ENCODE peak calls at places on chromosomes 5 and 9, in seven cellular contexts. C, B, M, L, Q, W and A are unnamed samples.

GRCh38 chr9:120436937-120437592 is 142.9 kb downstream of the CDK5RAP2 start:
- DNase-seq in B (no peak), M (no peak), W (no peak), L (no peak), Q (no peak), C (no peak), A (no peak)

GRCh38 chr9:122346478-122347347 is 24.1 kb upstream of the PTGS1 start:
- DNase-seq in Q (peak), W (peak), L (peak), B (no peak), C (no peak), M (peak), A (peak)

GRCh38 chr9:6759114-6759977 is 1.6 kb downstream of the KDM4C start:
- DNase-seq in Q (no peak), W (peak), B (peak), L (peak), C (no peak), M (no peak), A (no peak)

GRCh38 chr5:368162-369084 is 46.9 kb downstream of the AHRR start:
- DNase-seq in C (no peak), W (peak), Q (peak), B (peak), L (no peak), M (no peak), A (peak)

GRCh38 chr5:45847877-45848276 is 151.7 kb upstream of the HCN1 start:
- DNase-seq in W (no peak), B (no peak), M (peak), C (peak), Q (peak), L (no peak), A (peak)

GRCh38 chr5:149550267-149550582 is 1.0 kb downstream of the CSNK1A1 start:
- DNase-seq in B (peak), L (no peak), W (peak), C (no peak), M (no peak), Q (no peak), A (no peak)

GRCh38 chr5:87410941-87411340 is 1.8 kb downstream of the CCNH start:
- DNase-seq in M (no peak), W (peak), C (no peak), Q (no peak), L (no peak), B (peak), A (no peak)

GRCh38 chr9:125536184-125537152 is 170.5 kb downstream of the MAPKAP1 start:
- DNase-seq in Q (no peak), C (no peak), B (no peak), L (peak), M (peak), W (peak), A (no peak)

GRCh38 chr9:27247756-27248155 is 49.2 kb downstream of the EQTN start:
- DNase-seq in L (peak), B (peak), W (peak), C (peak), M (peak), Q (peak), A (peak)

GRCh38 chr9:13083973-13084528 is 195.4 kb downstream of the MPDZ start:
- DNase-seq in L (no peak), C (no peak), B (peak), W (peak), M (no peak), Q (no peak), A (no peak)

GRCh38 chr9:105418588-105419108 is 29.2 kb upstream of the FSD1L start:
- DNase-seq in Q (no peak), B (no peak), C (no peak), W (no peak), L (no peak), M (no peak), A (no peak)

GRCh38 chr9:37273595-37273994 is 148.9 kb upstream of the GRHPR start:
- DNase-seq in Q (no peak), B (no peak), C (no peak), M (no peak), W (no peak), L (no peak), A (no peak)

GRCh38 chr5:169701910-169702451 is 64.9 kb downstream of the DOCK2 start:
- DNase-seq in W (peak), C (no peak), L (no peak), M (peak), Q (no peak), B (peak), A (no peak)

GRCh38 chr9:137691648-137692357 is 73.0 kb downstream of the EHMT1 start:
- DNase-seq in Q (no peak), C (no peak), B (no peak), L (no peak), M (no peak), W (no peak), A (no peak)

GRCh38 chr5:133859073-133859472 is 109.4 kb downstream of the C5orf15 start:
- DNase-seq in Q (no peak), W (no peak), L (no peak), M (no peak), B (no peak), C (no peak), A (no peak)

GRCh38 chr9:114091711-114092110 is 7.4 kb downstream of the KIF12 start:
- DNase-seq in Q (no peak), L (no peak), W (no peak), C (no peak), B (no peak), M (no peak), A (no peak)
- H2AK5ac ChIP-seq in Q (no peak), L (no peak), W (no peak), C (no peak), B (no peak), M (no peak), A (no peak)

GRCh38 chr9:79809931-79810330 is 238.2 kb downstream of the TLE4 start:
- DNase-seq in B (peak), W (peak), M (no peak), L (no peak), C (no peak), Q (no peak), A (no peak)
- H4K8ac ChIP-seq in B (no peak), W (no peak), M (no peak), L (no peak), C (no peak), Q (no peak), A (no peak)

DNA sequence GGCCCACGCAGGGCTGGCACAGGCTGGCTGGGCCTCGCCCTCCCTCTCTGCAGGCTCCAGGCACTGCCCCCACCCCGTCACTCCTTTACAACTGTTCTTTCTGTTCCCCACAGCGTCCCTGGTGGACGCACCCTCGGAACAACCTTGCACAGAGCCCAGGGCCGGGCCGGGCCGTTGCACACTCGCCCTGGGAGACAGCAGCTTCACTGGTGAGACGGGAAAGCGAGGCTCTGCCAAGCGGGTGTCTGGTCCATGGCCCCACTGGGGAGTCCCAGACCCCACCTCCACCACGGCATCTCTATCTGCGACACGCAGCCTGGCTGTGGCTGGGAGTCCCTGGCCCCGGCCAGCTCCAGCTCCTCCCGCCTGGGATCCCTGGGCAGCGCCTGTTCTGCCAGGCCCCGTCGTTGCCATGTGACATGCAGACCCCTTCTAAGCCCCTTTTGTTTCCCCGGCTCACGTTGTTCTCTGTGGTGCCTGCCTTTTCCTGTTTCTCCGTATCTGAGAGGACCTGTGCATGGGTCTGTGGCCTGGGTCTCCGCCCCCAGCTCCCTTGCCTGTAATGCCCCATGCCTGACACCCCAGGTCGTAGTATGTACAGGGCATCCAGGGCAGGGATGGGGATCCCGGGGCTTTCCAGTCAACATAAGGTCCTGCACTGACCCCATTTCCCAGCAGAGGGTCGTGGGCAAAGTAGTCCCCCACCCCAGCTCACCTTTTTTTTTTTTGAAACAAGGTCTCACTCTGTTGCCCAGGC is 18.6 kb upstream of the QSOX2 start:
- DNase-seq in W (no peak), B (no peak), C (no peak), M (no peak), L (no peak), Q (no peak), A (no peak)
- H2AK5ac ChIP-seq in W (no peak), B (no peak), C (peak), M (no peak), L (no peak), Q (no peak), A (no peak)

DNA sequence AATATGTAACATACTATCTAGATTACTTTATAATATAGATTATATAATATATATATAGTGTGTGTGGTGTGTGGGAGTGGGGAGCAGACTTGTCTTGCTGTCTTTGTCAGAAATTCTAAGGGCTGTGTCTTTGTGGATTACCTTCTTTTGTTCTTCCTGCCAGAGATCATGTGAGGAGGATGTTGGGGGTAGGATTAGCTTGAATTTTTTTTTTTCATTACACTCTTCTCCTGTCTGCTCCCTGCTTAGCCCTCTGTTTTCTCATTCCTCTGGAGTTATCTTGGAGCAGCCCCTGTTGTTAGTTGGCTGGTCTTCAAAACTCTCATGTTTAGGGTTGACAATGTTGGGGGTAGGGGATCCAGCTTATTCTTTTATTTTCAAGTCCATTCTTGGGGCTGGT is 21.0 kb upstream of the C9orf40 start:
- DNase-seq in M (peak), C (no peak), L (no peak), Q (no peak), B (no peak), W (no peak), A (no peak)
- H4K8ac ChIP-seq in M (no peak), C (no peak), L (no peak), Q (no peak), B (no peak), W (no peak), A (no peak)

GRCh38 chr9:97904725-97905124 is 17.6 kb downstream of the TRMO start:
- DNase-seq in B (no peak), Q (no peak), W (no peak), M (no peak), C (no peak), L (no peak), A (no peak)

GRCh38 chr9:97907051-97907450 is 15.2 kb downstream of the TRMO start:
- DNase-seq in L (no peak), M (no peak), W (no peak), C (no peak), B (no peak), Q (no peak), A (no peak)

GRCh38 chr9:97906236-97906831 is 16.0 kb downstream of the TRMO start:
- DNase-seq in B (no peak), M (no peak), C (no peak), Q (no peak), L (no peak), W (no peak), A (no peak)

GRCh38 chr9:97903168-97903567 is 19.1 kb downstream of the TRMO start:
- DNase-seq in L (no peak), B (no peak), Q (no peak), W (no peak), M (no peak), C (no peak), A (no peak)

DNA sequence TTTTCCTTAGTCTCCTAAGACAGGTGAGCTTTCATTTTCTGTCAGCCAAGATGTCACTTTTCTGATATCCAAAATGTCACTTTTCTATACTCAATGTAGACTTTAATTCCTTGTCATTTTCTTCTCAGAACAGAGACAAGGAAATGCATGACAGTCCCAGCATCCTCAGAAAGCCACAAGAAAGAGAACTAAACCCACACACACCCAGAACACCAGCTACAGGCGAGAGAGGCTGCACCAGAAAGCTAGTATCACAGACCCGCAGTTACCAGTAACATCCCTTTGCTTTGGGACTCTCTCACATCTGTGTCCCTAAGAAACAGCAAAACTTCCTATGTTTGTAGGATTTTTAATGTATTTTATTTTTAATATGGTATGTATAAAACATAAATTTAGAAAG is 17.1 kb downstream of the TRMO start:
- DNase-seq in Q (no peak), C (no peak), M (no peak), L (no peak), W (no peak), B (no peak), A (no peak)
- H2AK5ac ChIP-seq in Q (no peak), C (no peak), M (no peak), L (no peak), W (no peak), B (no peak), A (no peak)

GRCh38 chr5:89983206-89983605 is 426.4 kb downstream of the CETN3 start:
- DNase-seq in L (no peak), Q (no peak), W (no peak), B (no peak), M (no peak), C (no peak), A (no peak)
- H4K8ac ChIP-seq in L (no peak), Q (no peak), W (no peak), B (no peak), M (no peak), C (no peak), A (no peak)

DNA sequence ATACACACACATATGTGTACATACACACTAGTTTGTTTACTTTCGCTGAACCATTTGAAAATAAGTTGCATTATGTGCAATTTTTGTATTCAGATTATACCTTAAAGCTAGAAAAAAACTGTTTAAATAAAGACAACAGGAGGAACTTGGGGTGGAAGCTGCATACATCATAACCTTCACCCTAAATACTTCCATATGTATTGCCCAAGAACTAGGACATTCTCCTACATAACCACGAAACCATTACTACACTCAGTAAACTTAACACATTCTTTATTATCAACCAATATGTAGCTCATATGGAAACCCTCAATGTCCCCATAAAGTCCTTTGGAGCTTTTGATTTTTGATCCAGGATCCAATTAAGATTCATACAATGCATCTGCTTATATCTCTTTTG is 83.3 kb downstream of the GIN1 start:
- DNase-seq in C (no peak), W (no peak), B (no peak), L (no peak), M (no peak), Q (no peak), A (no peak)
- H2AK5ac ChIP-seq in C (no peak), W (no peak), B (no peak), L (no peak), M (no peak), Q (no peak), A (no peak)

GRCh38 chr5:6046296-6046695 is 332.1 kb downstream of the MED10 start:
- DNase-seq in C (no peak), W (no peak), L (no peak), Q (no peak), B (no peak), M (no peak), A (no peak)
- H4K8ac ChIP-seq in C (no peak), W (no peak), L (no peak), Q (no peak), B (no peak), M (no peak), A (no peak)

GRCh38 chr5:172617817-172618216 is 23.2 kb upstream of the NEURL1B start:
- DNase-seq in M (no peak), B (no peak), L (no peak), W (no peak), Q (no peak), C (no peak), A (peak)

GRCh38 chr5:172612771-172613170 is 28.3 kb upstream of the NEURL1B start:
- DNase-seq in W (no peak), Q (no peak), L (no peak), M (no peak), C (no peak), B (no peak), A (no peak)

GRCh38 chr5:172616730-172617129 is 24.3 kb upstream of the NEURL1B start:
- DNase-seq in M (no peak), L (peak), C (no peak), B (peak), Q (no peak), W (peak), A (no peak)

GRCh38 chr5:172618574-172619365 is 22.3 kb upstream of the NEURL1B start:
- DNase-seq in W (no peak), M (no peak), Q (no peak), B (no peak), C (no peak), L (no peak), A (no peak)

DNA sequence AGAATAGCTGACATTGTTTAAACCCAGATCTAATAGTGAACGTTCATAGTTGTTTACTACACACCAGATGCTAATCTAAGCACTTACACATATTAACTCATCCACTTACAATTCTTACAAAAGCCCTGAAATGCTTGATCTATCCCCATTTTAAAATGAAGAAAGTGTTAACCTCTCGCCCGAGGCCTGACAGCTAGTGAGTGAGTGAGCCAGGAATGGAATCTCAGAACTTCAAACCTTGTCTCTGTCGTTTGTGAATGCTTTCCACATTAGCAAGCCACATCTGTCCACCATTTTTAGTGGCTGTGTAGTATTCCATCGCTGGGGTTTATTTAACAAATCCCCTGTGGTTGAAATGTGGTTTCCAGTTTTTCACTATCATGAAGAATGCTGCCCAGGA is 24.9 kb upstream of the NEURL1B start:
- DNase-seq in W (peak), M (no peak), C (no peak), Q (no peak), L (peak), B (no peak), A (no peak)
- H2AK5ac ChIP-seq in W (no peak), M (no peak), C (no peak), Q (no peak), L (no peak), B (no peak), A (no peak)

DNA sequence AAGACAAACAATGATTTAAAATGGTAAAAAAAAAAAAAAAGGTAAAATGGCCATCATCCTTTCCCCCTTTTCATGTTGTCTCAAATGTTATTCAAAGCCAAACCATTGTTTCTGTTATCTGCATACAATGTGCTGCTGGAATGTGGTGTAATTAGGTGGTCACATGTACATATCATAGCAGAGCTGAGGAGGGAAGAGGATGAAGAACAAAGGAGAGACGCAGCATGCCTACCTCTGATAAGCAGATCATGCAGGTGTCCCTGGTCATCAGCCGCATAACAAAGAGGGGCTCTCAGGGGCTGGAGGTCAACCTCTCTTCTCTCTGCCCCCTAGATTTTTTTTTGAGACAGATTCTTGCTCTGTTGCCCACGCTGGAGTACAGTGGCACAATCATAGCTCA is 141.0 kb downstream of the CARTPT start:
- DNase-seq in C (no peak), Q (no peak), L (no peak), W (no peak), M (peak), B (no peak), A (peak)
- H4K8ac ChIP-seq in C (no peak), Q (no peak), L (no peak), W (no peak), M (no peak), B (no peak), A (no peak)